ENCODE peak calls at places on chromosomes 5 and 9, in seven cellular contexts. B is ascending aorta, A is AG04449, C is GM12878, Y is mucosa of descending colon, Z is IMR-90, T is adrenal gland. D is an unnamed sample.
A peak's percentile ranks its signal among the peaks of the same experiment; 100 is the strongest.

GRCh38 chr5:176133289-176133870 is 104.8 kb upstream of the SIMC1 start:
- DNase-seq in B (no peak), A (no peak), C (no peak), Y (no peak), Z (no peak), T (no peak), D (no peak)

GRCh38 chr5:42772265-42772993 is 15.8 kb downstream of the CCDC152 start:
- DNase-seq in B (no peak), A (no peak), C (no peak), Y (no peak), Z (no peak), T (no peak), D (no peak)

GRCh38 chr5:131258733-131259132 is 5.1 kb upstream of the CDC42SE2 start:
- DNase-seq in B (no peak), A (no peak), C (no peak), Y (no peak), Z (no peak), T (no peak), D (no peak)

GRCh38 chr9:70159630-70160029 is 99.1 kb upstream of the SMC5 start:
- DNase-seq in B (no peak), A (no peak), C (no peak), Y (peak; percentile 17), Z (peak; percentile 16), T (no peak), D (no peak)

GRCh38 chr9:88781500-88782391 is 209.5 kb upstream of the S1PR3 start:
- DNase-seq in B (no peak), A (no peak), C (no peak), Y (no peak), Z (peak; percentile 74), T (peak; percentile 67), D (no peak)

GRCh38 chr9:37293664-37294524 is 128.6 kb upstream of the GRHPR start:
- DNase-seq in B (no peak), A (no peak), C (peak; percentile 91), Y (no peak), Z (peak; percentile 32), T (no peak), D (peak; percentile 59)

GRCh38 chr9:127336708-127337352 is 60.1 kb upstream of the SLC2A8 start:
- DNase-seq in B (peak; percentile 96), A (peak; percentile 79), C (no peak), Y (peak; percentile 64), Z (peak; percentile 96), T (peak; percentile 91), D (no peak)

GRCh38 chr9:35966433-35966832 is 8.5 kb upstream of the OR2S2 start:
- DNase-seq in B (no peak), A (no peak), C (no peak), Y (no peak), Z (no peak), T (no peak), D (no peak)

GRCh38 chr5:14223372-14223771 is 80.2 kb downstream of the TRIO start:
- DNase-seq in B (no peak), A (no peak), C (no peak), Y (no peak), Z (no peak), T (no peak), D (no peak)

GRCh38 chr9:87406545-87407166 is 91.0 kb upstream of the DAPK1 start:
- DNase-seq in B (no peak), A (no peak), C (no peak), Y (no peak), Z (no peak), T (no peak), D (no peak)

GRCh38 chr9:105103776-105104175 is 140.7 kb upstream of the SLC44A1 start:
- DNase-seq in B (no peak), A (no peak), C (no peak), Y (no peak), Z (peak; percentile 33), T (no peak), D (no peak)

GRCh38 chr9:131273146-131273545 is 3.2 kb downstream of the FAM78A start:
- DNase-seq in B (no peak), A (no peak), C (no peak), Y (no peak), Z (no peak), T (no peak), D (no peak)

GRCh38 chr5:110063640-110064592 is 374.2 kb downstream of the MAN2A1 start:
- DNase-seq in B (no peak), A (no peak), C (no peak), Y (no peak), Z (no peak), T (no peak), D (no peak)

GRCh38 chr5:151079838-151080619 is 805 bp downstream of the TNIP1 start:
- DNase-seq in B (no peak), A (no peak), C (no peak), Y (peak; percentile 70), Z (peak; percentile 82), T (no peak), D (no peak)

GRCh38 chr9:89759563-89759962 is 154.8 kb downstream of the GADD45G start:
- DNase-seq in B (no peak), A (no peak), C (no peak), Y (no peak), Z (no peak), T (no peak), D (no peak)

GRCh38 chr5:168934186-168934585 is 355.0 kb upstream of the PANK3 start:
- DNase-seq in B (no peak), A (no peak), C (no peak), Y (no peak), Z (no peak), T (no peak), D (no peak)

GRCh38 chr9:35682520-35682919 is 7.2 kb downstream of the TPM2 start:
- DNase-seq in B (no peak), A (no peak), C (no peak), Y (no peak), Z (no peak), T (no peak), D (no peak)

GRCh38 chr5:76202182-76202581 is 119.0 kb downstream of the SV2C start:
- DNase-seq in B (no peak), A (no peak), C (no peak), Y (no peak), Z (no peak), T (no peak), D (no peak)

GRCh38 chr5:125668904-125669303 is 754.3 kb upstream of the GRAMD2B start:
- DNase-seq in B (no peak), A (no peak), C (no peak), Y (peak; percentile 31), Z (no peak), T (no peak), D (no peak)

DNA sequence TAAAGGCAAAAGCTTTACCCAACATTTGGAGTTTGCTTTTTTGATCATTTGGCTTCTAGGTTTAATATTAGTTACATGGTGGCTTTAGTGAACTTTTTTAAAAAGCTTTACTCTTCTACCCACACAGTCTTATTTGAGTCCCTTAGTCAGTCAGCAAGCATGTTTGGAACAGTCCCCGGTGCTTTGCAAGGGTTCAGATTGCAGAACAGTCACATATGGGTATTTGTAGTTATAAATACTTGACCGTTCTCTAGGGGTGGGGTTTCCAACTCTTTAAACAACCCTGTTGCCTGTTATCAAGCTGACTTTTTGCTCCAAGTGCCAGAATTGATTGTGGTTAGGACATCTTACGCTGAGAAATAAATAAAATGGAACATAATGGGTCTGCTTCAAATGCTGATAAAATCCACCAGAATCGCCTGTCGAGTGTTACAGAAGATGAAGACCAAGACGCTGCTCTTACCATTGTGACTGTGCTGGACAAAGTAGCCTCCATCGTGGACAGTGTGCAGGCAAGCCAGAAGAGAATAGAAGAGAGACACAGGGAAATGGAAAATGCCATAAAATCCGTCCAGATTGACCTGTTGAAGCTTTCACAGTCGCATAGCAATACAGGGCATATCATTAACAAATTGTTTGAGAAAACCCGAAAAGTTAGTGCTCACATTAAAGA is at the start of gene CAVIN4:
- DNase-seq in B (no peak), A (no peak), C (no peak), Y (no peak), Z (peak; percentile 91), T (no peak), D (no peak)
- H3K4me3 ChIP-seq in B (no peak within 1 kb of the TSS), A (no peak within 1 kb of the TSS), C (no peak within 1 kb of the TSS), Y (no peak within 1 kb of the TSS), Z (no peak within 1 kb of the TSS), T (no peak within 1 kb of the TSS), D (no peak within 1 kb of the TSS)

GRCh38 chr5:74638776-74639537 is 1.6 kb downstream of the ENC1 start:
- DNase-seq in B (no peak), A (no peak), C (peak; percentile 79), Y (peak; percentile 39), Z (peak; percentile 61), T (no peak), D (no peak)

GRCh38 chr5:74641014-74641777 is 668 bp upstream of the ENC1 start:
- DNase-seq in B (peak; percentile 78), A (no peak), C (no peak), Y (peak; percentile 92), Z (peak; percentile 64), T (peak; percentile 52), D (no peak)

GRCh38 chr5:74640450-74641013 is at the start of gene ENC1:
- DNase-seq in B (peak; percentile 87), A (no peak), C (no peak), Y (peak; percentile 86), Z (peak; percentile 84), T (peak; percentile 71), D (peak; percentile 74)

GRCh38 chr5:74641778-74642542 is 1.4 kb upstream of the ENC1 start:
- DNase-seq in B (peak; percentile 63), A (peak; percentile 45), C (no peak), Y (peak; percentile 71), Z (peak; percentile 87), T (peak; percentile 40), D (no peak)

DNA sequence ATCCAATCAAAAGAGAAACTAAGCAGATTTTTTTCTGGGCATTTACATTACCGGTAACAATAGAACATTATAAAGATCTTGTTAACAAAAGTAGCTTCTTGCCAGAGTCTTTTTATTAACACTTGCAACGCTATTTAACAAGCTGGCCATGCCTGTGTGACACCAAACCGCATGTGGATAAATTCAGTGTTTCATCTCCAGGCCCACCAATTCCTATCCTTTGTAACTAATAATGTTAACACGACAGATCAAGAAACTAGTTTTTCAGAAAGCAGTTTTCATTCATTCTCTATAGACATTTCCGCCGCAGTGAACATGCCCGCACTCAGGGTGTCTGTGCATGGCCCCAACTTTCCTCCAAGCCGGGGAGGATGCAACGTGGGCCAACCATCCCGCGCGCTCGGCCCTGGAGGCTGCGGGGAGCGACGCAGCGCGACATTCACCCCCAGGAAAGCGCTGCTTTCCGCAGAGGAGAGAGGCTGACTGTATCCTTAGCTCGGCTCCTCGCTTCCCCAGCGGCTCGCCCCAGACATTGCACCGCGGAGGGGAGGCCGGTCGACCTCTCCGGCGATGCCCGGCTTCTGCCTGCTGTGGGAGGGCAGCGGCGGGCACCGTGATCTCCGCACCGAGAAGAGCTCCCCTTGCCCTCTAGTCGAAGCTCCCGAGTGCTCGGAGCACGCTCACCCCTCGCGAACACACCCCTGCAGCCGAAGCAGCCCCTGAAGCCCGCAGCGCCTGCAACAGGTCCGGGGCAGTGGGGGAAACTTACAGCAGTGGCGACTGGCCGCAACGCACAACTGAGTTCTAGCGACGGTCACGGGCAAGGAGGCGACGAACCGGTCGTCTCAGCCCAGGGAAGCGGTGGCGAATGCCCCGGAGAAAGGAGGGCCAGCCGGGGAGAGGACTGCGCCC is 734 bp downstream of the ENC1 start:
- DNase-seq in B (peak; percentile 67), A (no peak), C (no peak), Y (no peak), Z (peak; percentile 49), T (peak; percentile 49), D (no peak)
- TF ChIP-seq CTCF in B (peak; percentile 16), A (peak; percentile 43), C (peak; percentile 19), Y (no peak), Z (no peak), T (no peak), D (peak; percentile 36)

GRCh38 chr9:108056805-108057386 is 567.3 kb upstream of the KLF4 start:
- DNase-seq in B (no peak), A (no peak), C (no peak), Y (no peak), Z (peak; percentile 88), T (no peak), D (no peak)
- H3K4me3 ChIP-seq in B (no peak overlapping the region), A (no peak overlapping the region), C (no peak overlapping the region), Y (no peak overlapping the region), Z (no peak overlapping the region), T (no peak overlapping the region), D (no peak overlapping the region)

GRCh38 chr5:120936652-120937051 is 472.6 kb downstream of the PRR16 start:
- DNase-seq in B (no peak), A (no peak), C (no peak), Y (no peak), Z (no peak), T (no peak), D (no peak)
- TF ChIP-seq CTCF in B (no peak), A (no peak), C (no peak), Y (no peak), Z (no peak), T (no peak), D (no peak)

D was measured in GM12864.